ENCODE peak calls at places on chromosomes 3 and 15, in seven cellular contexts. One of them, this sample, is unnamed. For H3K4me1, the result is how much of the 10 kb centered on the place peaks cover.

GRCh38 chr3:148075829-148076716 is 621.6 kb upstream of the AGTR1 start:
- DNase-seq in K562: no peak
- DNase-seq in GM12878: no peak
- DNase-seq in PC-9: no peak
- DNase-seq in OCI-LY7: no peak
- DNase-seq in HCT116: peak
- DNase-seq in SK-N-SH: peak
- DNase-seq in this sample: no peak

GRCh38 chr3:10137178-10137577 is 4.4 kb upstream of the VHL start:
- DNase-seq in K562: no peak
- DNase-seq in SK-N-SH: no peak
- DNase-seq in OCI-LY7: no peak
- DNase-seq in HCT116: no peak
- DNase-seq in PC-9: peak
- DNase-seq in GM12878: no peak
- DNase-seq in this sample: no peak

GRCh38 chr3:149585401-149585726 is 72.5 kb downstream of the WWTR1 start:
- DNase-seq in GM12878: peak
- DNase-seq in PC-9: no peak
- DNase-seq in OCI-LY7: no peak
- DNase-seq in HCT116: no peak
- DNase-seq in SK-N-SH: no peak
- DNase-seq in K562: no peak
- DNase-seq in this sample: no peak

GRCh38 chr3:151075869-151076573 is 9.4 kb upstream of the MED12L start:
- DNase-seq in K562: no peak
- DNase-seq in HCT116: no peak
- DNase-seq in PC-9: no peak
- DNase-seq in SK-N-SH: no peak
- DNase-seq in GM12878: no peak
- DNase-seq in OCI-LY7: no peak
- DNase-seq in this sample: no peak

GRCh38 chr3:194296448-194296831 is 54.7 kb downstream of the CPN2 start:
- DNase-seq in HCT116: peak
- DNase-seq in SK-N-SH: no peak
- DNase-seq in GM12878: no peak
- DNase-seq in OCI-LY7: no peak
- DNase-seq in PC-9: peak
- DNase-seq in K562: no peak
- DNase-seq in this sample: no peak

GRCh38 chr3:144049374-144049773 is 77.8 kb downstream of the DIPK2A start:
- DNase-seq in SK-N-SH: no peak
- DNase-seq in HCT116: no peak
- DNase-seq in PC-9: no peak
- DNase-seq in GM12878: no peak
- DNase-seq in K562: no peak
- DNase-seq in OCI-LY7: no peak
- DNase-seq in this sample: no peak

GRCh38 chr15:52148409-52148808 is 35.8 kb upstream of the BCL2L10 start:
- DNase-seq in GM12878: no peak
- DNase-seq in K562: no peak
- DNase-seq in SK-N-SH: no peak
- DNase-seq in OCI-LY7: no peak
- DNase-seq in HCT116: no peak
- DNase-seq in PC-9: no peak
- DNase-seq in this sample: no peak

GRCh38 chr3:45907769-45908705 is 21.7 kb downstream of the CCR9 start:
- DNase-seq in HCT116: no peak
- DNase-seq in PC-9: no peak
- DNase-seq in OCI-LY7: no peak
- DNase-seq in SK-N-SH: no peak
- DNase-seq in GM12878: no peak
- DNase-seq in K562: no peak
- DNase-seq in this sample: peak

GRCh38 chr3:176631175-176631574 is 566.1 kb downstream of the TBL1XR1 start:
- DNase-seq in PC-9: no peak
- DNase-seq in OCI-LY7: no peak
- DNase-seq in GM12878: no peak
- DNase-seq in HCT116: no peak
- DNase-seq in K562: no peak
- DNase-seq in SK-N-SH: no peak
- DNase-seq in this sample: no peak

DNA sequence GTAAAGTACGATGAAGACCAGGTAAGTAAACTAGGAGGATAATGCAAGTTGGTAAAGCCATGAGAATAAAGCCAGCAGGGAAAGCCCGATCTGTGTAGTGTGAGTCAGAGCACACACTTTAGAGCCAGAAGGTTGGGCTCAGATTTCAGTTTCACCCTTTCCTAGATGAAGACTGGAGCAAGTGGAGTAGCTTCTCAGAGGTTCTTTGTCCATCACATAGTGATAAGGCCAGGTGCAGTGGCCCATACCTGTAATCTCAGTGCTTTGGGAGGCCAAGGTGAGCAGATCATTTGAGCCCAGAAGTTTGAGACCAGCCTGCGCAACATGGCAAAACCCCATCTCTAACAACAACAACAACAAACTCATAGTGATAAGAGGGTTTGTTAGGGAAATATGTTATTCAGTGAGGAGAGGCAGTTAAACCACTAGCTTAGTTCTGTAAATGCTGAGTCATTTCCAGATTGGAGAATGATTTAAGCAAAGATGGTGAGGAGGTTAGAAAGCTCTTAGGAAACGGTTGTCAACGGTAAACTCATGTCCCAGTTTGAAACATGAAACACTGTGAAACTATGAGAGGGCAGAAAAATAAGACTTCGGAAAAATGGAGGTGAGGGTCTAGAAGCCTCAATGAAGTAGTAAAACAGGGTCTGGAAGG is 39.0 kb downstream of the IL12A start:
- DNase-seq in K562: no peak
- DNase-seq in SK-N-SH: no peak
- DNase-seq in GM12878: peak
- DNase-seq in OCI-LY7: no peak
- DNase-seq in HCT116: no peak
- DNase-seq in PC-9: peak
- DNase-seq in this sample: no peak
- H3K4me2 ChIP-seq in K562: no peak
- H3K4me2 ChIP-seq in SK-N-SH: peak
- H3K4me2 ChIP-seq in GM12878: peak
- H3K4me2 ChIP-seq in OCI-LY7: no peak
- H3K4me2 ChIP-seq in HCT116: peak
- H3K4me2 ChIP-seq in PC-9: peak
- H3K4me2 ChIP-seq in this sample: no peak

GRCh38 chr15:60970246-60971170 is 258.6 kb downstream of the RORA start:
- DNase-seq in K562: no peak
- DNase-seq in PC-9: no peak
- DNase-seq in HCT116: no peak
- DNase-seq in OCI-LY7: no peak
- DNase-seq in SK-N-SH: no peak
- DNase-seq in GM12878: no peak
- DNase-seq in this sample: no peak
- H3K4me1 ChIP-seq in K562: under half
- H3K4me1 ChIP-seq in PC-9: under half
- H3K4me1 ChIP-seq in HCT116: under half
- H3K4me1 ChIP-seq in OCI-LY7: under half
- H3K4me1 ChIP-seq in SK-N-SH: half or more
- H3K4me1 ChIP-seq in GM12878: under half
- H3K4me1 ChIP-seq in this sample: under half

GRCh38 chr3:107990433-107990832 is 100.4 kb downstream of the CD47 start:
- DNase-seq in K562: no peak
- DNase-seq in GM12878: no peak
- DNase-seq in PC-9: no peak
- DNase-seq in OCI-LY7: no peak
- DNase-seq in SK-N-SH: no peak
- DNase-seq in HCT116: no peak
- DNase-seq in this sample: no peak
- H3K4me2 ChIP-seq in K562: no peak
- H3K4me2 ChIP-seq in GM12878: no peak
- H3K4me2 ChIP-seq in PC-9: no peak
- H3K4me2 ChIP-seq in OCI-LY7: no peak
- H3K4me2 ChIP-seq in SK-N-SH: no peak
- H3K4me2 ChIP-seq in HCT116: no peak
- H3K4me2 ChIP-seq in this sample: no peak

GRCh38 chr15:92050220-92050898 is 196.9 kb downstream of the SLCO3A1 start:
- DNase-seq in GM12878: no peak
- DNase-seq in HCT116: no peak
- DNase-seq in K562: no peak
- DNase-seq in OCI-LY7: no peak
- DNase-seq in SK-N-SH: no peak
- DNase-seq in PC-9: no peak
- DNase-seq in this sample: no peak
- H3K4me1 ChIP-seq in GM12878: under half
- H3K4me1 ChIP-seq in HCT116: under half
- H3K4me1 ChIP-seq in K562: under half
- H3K4me1 ChIP-seq in OCI-LY7: under half
- H3K4me1 ChIP-seq in SK-N-SH: under half
- H3K4me1 ChIP-seq in PC-9: under half
- H3K4me1 ChIP-seq in this sample: under half

DNA sequence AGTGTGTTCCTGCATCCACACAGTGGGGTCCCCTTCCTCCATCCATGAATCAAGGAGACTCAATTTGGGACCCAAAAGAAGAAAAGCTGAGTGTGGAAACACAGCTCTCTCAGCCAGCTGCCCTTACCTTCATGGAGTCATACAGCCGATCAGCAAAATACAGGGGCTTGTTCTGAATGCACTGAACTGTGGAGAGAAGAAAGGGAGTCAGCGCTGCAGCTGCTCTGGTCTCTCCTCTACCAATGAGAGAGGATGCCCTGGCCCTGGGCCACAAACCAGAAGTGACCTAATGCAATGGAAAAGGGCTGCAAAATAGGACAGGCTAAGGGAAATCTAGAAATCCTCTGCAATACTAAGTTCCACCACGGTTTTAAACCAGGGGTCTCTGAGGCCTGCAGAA is 46.7 kb downstream of the ANXA2 start:
- DNase-seq in SK-N-SH: no peak
- DNase-seq in K562: no peak
- DNase-seq in PC-9: no peak
- DNase-seq in OCI-LY7: no peak
- DNase-seq in GM12878: no peak
- DNase-seq in HCT116: no peak
- DNase-seq in this sample: no peak
- H3K4me2 ChIP-seq in SK-N-SH: no peak
- H3K4me2 ChIP-seq in K562: no peak
- H3K4me2 ChIP-seq in PC-9: no peak
- H3K4me2 ChIP-seq in OCI-LY7: no peak
- H3K4me2 ChIP-seq in GM12878: no peak
- H3K4me2 ChIP-seq in HCT116: no peak
- H3K4me2 ChIP-seq in this sample: no peak

This sample was measured in DND-41.